ENCODE peak calls at places on chromosomes 13 and 19, in nine cellular contexts. D, I, C, B, Z, F, H, A and G are unnamed samples.

GRCh38 chr13:22800726-22801401 is 379.9 kb upstream of the SGCG start:
- DNase-seq in B (no peak), H (no peak), I (peak), D (peak), Z (peak), F (no peak), C (peak), A (no peak), G (no peak)

GRCh38 chr13:29046588-29046987 is 226.4 kb downstream of the MTUS2 start:
- DNase-seq in Z (no peak), F (no peak), C (no peak), H (no peak), I (no peak), B (no peak), D (no peak), A (no peak), G (no peak)

GRCh38 chr13:73991884-73992283 is 142.3 kb downstream of the KLF12 start:
- DNase-seq in B (no peak), D (no peak), H (no peak), F (no peak), A (no peak), Z (no peak), I (no peak), C (no peak), G (no peak)

GRCh38 chr19:58500242-58500641 is 11.6 kb downstream of the SLC27A5 start:
- DNase-seq in A (no peak), I (no peak), D (no peak), H (no peak), C (no peak), F (no peak), Z (no peak), B (no peak), G (no peak)

GRCh38 chr19:35856546-35857149 is at the start of gene KIRREL2:
- DNase-seq in B (peak), Z (no peak), I (no peak), C (no peak), H (peak), F (no peak), A (no peak), D (no peak), G (no peak)

GRCh38 chr19:35292421-35292820 is 460 bp downstream of the MAG start:
- DNase-seq in Z (no peak), D (no peak), A (no peak), I (no peak), C (no peak), F (no peak), B (no peak), H (no peak), G (no peak)

GRCh38 chr13:99361197-99361596 is 54.0 kb upstream of the GPR183 start:
- DNase-seq in Z (no peak), H (no peak), I (no peak), D (no peak), A (no peak), B (no peak), C (no peak), F (no peak), G (no peak)

GRCh38 chr13:93409816-93410215 is 183.2 kb downstream of the GPC6 start:
- DNase-seq in F (peak), H (no peak), D (no peak), Z (no peak), C (no peak), I (no peak), B (no peak), A (no peak), G (no peak)

GRCh38 chr13:60753641-60754040 is 356.6 kb downstream of the TDRD3 start:
- DNase-seq in C (no peak), A (no peak), B (no peak), I (no peak), F (no peak), D (no peak), Z (no peak), H (no peak), G (no peak)

GRCh38 chr13:25085125-25085742 is 10.7 kb upstream of the PABPC3 start:
- DNase-seq in A (no peak), H (no peak), B (peak), I (peak), Z (peak), C (peak), F (peak), D (no peak), G (peak)

GRCh38 chr19:49985926-49986325 is 25.0 kb upstream of the SIGLEC11 start:
- DNase-seq in B (peak), A (no peak), Z (no peak), H (no peak), F (no peak), C (no peak), D (no peak), I (no peak), G (no peak)

GRCh38 chr13:24184265-24184841 is 23.8 kb downstream of the SPATA13 start:
- DNase-seq in B (no peak), Z (no peak), F (no peak), A (no peak), I (no peak), C (no peak), D (no peak), H (no peak), G (no peak)

GRCh38 chr13:33644607-33645543 is 173.1 kb upstream of the RFC3 start:
- DNase-seq in I (peak), B (peak), H (no peak), C (no peak), Z (peak), A (no peak), F (peak), D (peak), G (no peak)

GRCh38 chr13:41411536-41411935 is 45.8 kb upstream of the RGCC start:
- DNase-seq in F (peak), C (peak), H (no peak), D (peak), A (no peak), Z (peak), I (peak), B (peak), G (peak)

GRCh38 chr13:43238341-43239083 is 215.1 kb downstream of the DNAJC15 start:
- DNase-seq in F (no peak), C (no peak), I (no peak), D (no peak), A (no peak), B (no peak), H (no peak), Z (no peak), G (no peak)